ENCODE peak calls at places on chromosome 14, in eight cellular contexts. W is epithelial cell of prostate; V is uterus; K is transverse colon; O is CD4-positive, CD25-positive, alpha-beta regulatory T cell; B is brain microvascular endothelial cell; I is A549; T is naive thymus-derived CD4-positive, alpha-beta T cell. X is an unnamed sample.

GRCh38 chr14:21029917-21030316 is at the start of gene TPPP2:
- DNase-seq in I (no peak), B (no peak), K (no peak), V (no peak), O (no peak), W (no peak), T (no peak), X (no peak)

GRCh38 chr14:38207830-38208815 is at the start of gene SSTR1:
- DNase-seq in B (no peak), W (no peak), V (no peak), T (no peak), O (no peak), K (peak), I (no peak), X (no peak)

GRCh38 chr14:22333408-22334274 is 255.4 kb downstream of the DAD1 start:
- DNase-seq in V (no peak), W (peak), T (no peak), O (no peak), I (peak), K (peak), B (peak), X (no peak)

GRCh38 chr14:63659726-63660125 is 18.1 kb upstream of the WDR89 start:
- DNase-seq in K (no peak), I (no peak), V (no peak), T (no peak), W (no peak), O (no peak), B (no peak), X (no peak)

GRCh38 chr14:54785111-54785777 is 117.4 kb downstream of the GCH1 start:
- DNase-seq in V (no peak), I (no peak), O (no peak), K (no peak), W (no peak), B (no peak), T (no peak), X (no peak)

GRCh38 chr14:72332871-72333270 is 400.6 kb downstream of the RGS6 start:
- DNase-seq in O (no peak), V (no peak), B (no peak), T (no peak), W (no peak), I (no peak), K (no peak), X (no peak)

GRCh38 chr14:29240046-29240445 is 473.5 kb downstream of the FOXG1 start:
- DNase-seq in T (no peak), W (no peak), V (no peak), O (no peak), B (peak), K (no peak), I (peak), X (no peak)

GRCh38 chr14:22163051-22163450 is 426.0 kb downstream of the DAD1 start:
- DNase-seq in K (no peak), I (no peak), V (no peak), T (peak), B (no peak), O (peak), W (no peak), X (no peak)

GRCh38 chr14:64440494-64440893 is 24.8 kb upstream of the AKAP5 start:
- DNase-seq in K (no peak), O (no peak), V (no peak), I (no peak), W (no peak), B (no peak), T (no peak), X (no peak)

GRCh38 chr14:55980970-55981369 is 137.2 kb upstream of the PELI2 start:
- DNase-seq in W (no peak), I (no peak), B (no peak), V (no peak), O (no peak), K (no peak), T (no peak), X (no peak)

GRCh38 chr14:22276913-22277816 is 311.9 kb downstream of the DAD1 start:
- DNase-seq in I (peak), T (no peak), O (no peak), B (no peak), W (no peak), V (no peak), K (no peak), X (no peak)

GRCh38 chr14:55600784-55601561 is 21.0 kb downstream of the KTN1 start:
- DNase-seq in B (no peak), T (no peak), K (no peak), I (peak), O (no peak), V (no peak), W (no peak), X (no peak)

GRCh38 chr14:29403091-29403490 is 524.6 kb downstream of the PRKD1 start:
- DNase-seq in K (no peak), T (no peak), O (no peak), I (no peak), B (no peak), W (no peak), V (no peak), X (no peak)

GRCh38 chr14:73665130-73665529 is 20.3 kb downstream of the DNAL1 start:
- DNase-seq in O (no peak), V (no peak), T (no peak), K (no peak), I (no peak), B (no peak), W (no peak), X (no peak)

GRCh38 chr14:54465654-54466053 is 23.1 kb downstream of the GMFB start:
- DNase-seq in W (no peak), B (no peak), I (no peak), T (no peak), V (no peak), K (no peak), O (no peak), X (no peak)

GRCh38 chr14:101250336-101250947 is 310.9 kb upstream of the DIO3 start:
- DNase-seq in O (no peak), W (no peak), B (no peak), K (no peak), T (no peak), V (no peak), I (no peak), X (no peak)

GRCh38 chr14:59305836-59306555 is 117.5 kb downstream of the DAAM1 start:
- DNase-seq in B (no peak), V (no peak), I (no peak), T (no peak), W (no peak), K (no peak), O (no peak), X (no peak)

GRCh38 chr14:22384167-22384549 is 204.9 kb downstream of the DAD1 start:
- DNase-seq in K (no peak), W (no peak), O (no peak), V (no peak), T (no peak), I (no peak), B (no peak), X (no peak)

GRCh38 chr14:29442720-29443119 is 484.9 kb downstream of the PRKD1 start:
- DNase-seq in W (no peak), I (no peak), B (peak), T (no peak), O (no peak), K (no peak), V (no peak), X (no peak)

GRCh38 chr14:88452231-88452630 is 66.8 kb downstream of the SPATA7 start:
- DNase-seq in T (no peak), V (no peak), I (peak), B (no peak), W (no peak), K (no peak), O (no peak), X (no peak)

GRCh38 chr14:61472801-61473376 is 151.5 kb downstream of the PRKCH start:
- DNase-seq in V (no peak), K (peak), O (peak), W (no peak), B (peak), I (no peak), T (peak), X (no peak)

GRCh38 chr14:68952544-68953535 is 26.3 kb downstream of the ACTN1 start:
- DNase-seq in W (no peak), O (no peak), B (no peak), T (no peak), V (peak), K (no peak), I (no peak), X (peak)
- H3K27ac ChIP-seq in W (peak), O (no peak), B (peak), T (peak), V (peak), K (peak), I (peak), X (peak)

DNA sequence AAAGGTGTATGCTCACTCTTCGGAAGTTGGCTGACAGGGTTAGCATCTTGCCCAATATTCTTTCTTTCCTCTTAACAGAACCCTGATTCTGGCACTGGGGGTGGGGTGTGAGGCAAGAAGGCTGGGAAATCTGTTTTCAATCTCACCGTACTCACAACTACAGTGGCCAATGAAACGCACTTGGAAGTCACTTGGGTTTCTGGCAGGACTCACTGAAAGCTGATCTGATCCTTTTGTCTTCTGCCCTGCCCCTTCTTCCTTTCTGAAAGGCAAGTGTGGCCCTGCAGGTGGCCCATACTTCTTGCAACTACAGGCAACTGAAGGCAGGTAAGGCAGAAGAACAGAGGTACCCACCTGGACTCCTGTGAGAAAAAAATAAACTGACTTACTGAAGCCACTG is 106.9 kb downstream of the STXBP6 start:
- DNase-seq in V (peak), I (no peak), B (no peak), O (no peak), T (no peak), K (peak), W (no peak), X (no peak)
- H3K27ac ChIP-seq in V (no peak), I (no peak), B (no peak), O (no peak), T (no peak), K (no peak), W (no peak), X (no peak)

DNA sequence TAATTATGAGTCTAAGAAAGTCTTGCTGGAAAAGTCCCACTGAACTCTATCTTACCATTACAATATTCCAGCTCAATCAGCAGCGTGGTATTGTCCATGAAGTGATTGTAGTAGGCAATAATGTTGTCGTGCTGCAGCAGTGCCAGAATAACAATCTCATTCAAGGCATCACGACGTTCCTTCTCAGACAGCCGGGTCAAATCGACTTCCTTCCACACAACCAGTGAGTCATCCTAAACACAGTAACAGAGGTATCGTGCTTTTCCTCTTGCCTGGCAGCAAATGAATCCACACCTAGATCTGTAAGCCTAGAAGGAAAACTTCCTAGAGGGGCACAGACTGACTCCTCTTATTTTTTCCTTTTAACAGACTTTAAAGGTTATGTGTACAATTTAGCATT is 2.9 kb downstream of the NEK9 start:
- DNase-seq in B (peak), T (no peak), W (peak), I (peak), O (peak), V (no peak), K (peak), X (no peak)
- H3K27ac ChIP-seq in B (peak), T (peak), W (peak), I (peak), O (no peak), V (peak), K (no peak), X (peak)

GRCh38 chr14:103702095-103702494 is 13.2 kb downstream of the XRCC3 start:
- DNase-seq in I (no peak), K (no peak), W (no peak), V (no peak), O (no peak), T (no peak), B (no peak), X (no peak)

GRCh38 chr14:103704708-103705107 is 10.5 kb downstream of the XRCC3 start:
- DNase-seq in O (no peak), B (no peak), I (no peak), V (no peak), T (no peak), K (no peak), W (no peak), X (no peak)

GRCh38 chr14:103705158-103705523 is 10.1 kb downstream of the XRCC3 start:
- DNase-seq in W (peak), I (no peak), T (no peak), O (no peak), V (peak), K (no peak), B (no peak), X (no peak)

GRCh38 chr14:103702497-103703432 is 12.5 kb downstream of the XRCC3 start:
- DNase-seq in T (no peak), O (no peak), I (no peak), B (no peak), V (no peak), K (no peak), W (no peak), X (no peak)

DNA sequence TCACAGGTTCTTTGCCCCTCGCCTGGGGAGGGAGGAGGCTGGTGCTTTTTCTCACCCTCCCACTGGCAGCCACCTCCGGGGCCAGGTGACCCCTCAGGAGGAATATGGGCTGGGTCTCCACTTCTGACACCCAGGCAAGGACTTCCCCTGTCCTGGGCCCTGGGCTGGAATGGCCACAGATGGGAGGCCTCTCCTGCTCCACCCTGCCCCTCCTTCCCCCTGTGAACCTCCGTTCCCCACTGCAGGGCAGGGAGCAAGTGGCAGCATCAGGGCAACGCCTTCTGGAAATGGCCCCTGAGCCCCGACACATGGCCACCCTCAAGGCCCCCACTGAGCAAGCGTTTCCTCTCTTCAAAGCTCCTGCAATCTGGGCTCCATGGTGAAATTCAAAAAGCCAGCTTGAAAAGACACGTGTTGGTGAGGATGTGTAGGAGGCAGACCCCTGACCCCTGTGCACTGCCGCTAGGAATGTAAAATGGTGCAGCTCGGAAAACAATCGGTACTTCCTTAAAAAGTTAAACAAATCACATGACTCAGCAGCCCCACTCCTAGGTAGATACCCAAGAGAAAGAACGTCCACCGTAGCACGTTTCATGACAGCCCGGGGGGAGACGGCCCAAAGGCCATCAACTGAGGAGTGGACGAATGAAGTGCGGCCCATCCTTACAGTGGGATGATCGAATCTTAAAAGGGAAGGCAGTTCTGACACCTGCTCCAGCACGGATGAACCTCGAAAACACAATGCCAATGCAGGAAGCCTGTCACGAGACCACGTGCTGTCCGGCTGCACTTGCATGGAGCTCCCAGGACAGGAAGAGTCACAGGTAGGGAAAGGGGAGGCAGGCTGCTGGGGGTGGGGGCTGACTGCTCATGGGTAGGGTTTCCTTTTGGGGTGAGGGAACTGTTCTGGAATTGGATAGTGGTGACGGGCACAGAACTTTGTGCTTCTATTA is 11.5 kb downstream of the XRCC3 start:
- DNase-seq in V (no peak), T (no peak), W (no peak), B (no peak), I (no peak), K (no peak), O (no peak), X (no peak)
- H3K27ac ChIP-seq in V (peak), T (no peak), W (peak), B (no peak), I (no peak), K (no peak), O (no peak), X (peak)

DNA sequence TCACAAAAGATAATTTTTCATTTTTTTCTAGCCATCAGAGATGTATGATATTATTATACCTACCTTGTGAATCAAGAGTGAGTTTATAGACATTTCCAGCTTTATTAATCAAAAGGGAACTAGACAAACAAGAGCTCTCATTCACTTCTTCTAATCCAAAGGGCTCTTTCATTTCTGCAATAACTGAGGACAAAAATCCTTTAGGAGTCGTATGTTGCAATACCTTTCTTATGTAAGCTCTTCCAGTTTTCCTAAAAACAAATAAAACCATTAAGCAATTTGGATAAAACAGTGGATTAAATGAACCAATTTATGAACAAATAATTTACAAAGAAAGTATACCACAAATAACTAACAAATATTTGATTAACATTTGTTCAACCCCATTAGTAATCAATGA is 107.1 kb downstream of the CATSPERB start:
- DNase-seq in V (no peak), W (no peak), T (no peak), K (no peak), I (no peak), O (no peak), B (no peak), X (no peak)
- H3K27ac ChIP-seq in V (no peak), W (no peak), T (no peak), K (no peak), I (no peak), O (no peak), B (no peak), X (no peak)

GRCh38 chr14:105368426-105368825 is 29.9 kb upstream of the TEX22 start:
- DNase-seq in W (no peak), I (no peak), B (no peak), T (no peak), V (no peak), O (no peak), K (no peak), X (no peak)
- H3K27ac ChIP-seq in W (no peak), I (no peak), B (no peak), T (no peak), V (no peak), O (no peak), K (no peak), X (no peak)